ENCODE peak calls at places on chromosomes 5 and 9, in five cellular contexts. E, A, C, Z and J are unnamed samples.

GRCh38 chr5:179818746-179819295 is 1.9 kb upstream of the SQSTM1 start:
- DNase-seq in E (peak), Z (peak), A (peak), C (peak), J (peak)

GRCh38 chr5:53006920-53007890 is 18.1 kb downstream of the ITGA2 start:
- DNase-seq in A (no peak), C (no peak), E (no peak), Z (no peak), J (no peak)

GRCh38 chr5:31047007-31047406 is 146.5 kb upstream of the CDH6 start:
- DNase-seq in C (no peak), Z (no peak), A (no peak), E (no peak), J (no peak)

GRCh38 chr5:176481659-176482213 is 33.6 kb downstream of the FAF2 start:
- DNase-seq in E (no peak), C (no peak), Z (no peak), A (no peak), J (no peak)

GRCh38 chr9:81851340-81851739 is 76.9 kb upstream of the SPATA31D4 start:
- DNase-seq in A (no peak), C (no peak), E (no peak), Z (no peak), J (no peak)

GRCh38 chr5:160511280-160511929 is 89.8 kb downstream of the PTTG1 start:
- DNase-seq in E (no peak), A (no peak), Z (no peak), C (no peak), J (no peak)

GRCh38 chr5:142512680-142513042 is 173.2 kb downstream of the FGF1 start:
- DNase-seq in E (no peak), A (no peak), C (peak), Z (no peak), J (no peak)

GRCh38 chr9:127661342-127661741 is 45.4 kb upstream of the CFAP157 start:
- DNase-seq in A (no peak), Z (no peak), C (no peak), E (no peak), J (no peak)

GRCh38 chr9:35164711-35165110 is 2.9 kb downstream of the UNC13B start:
- DNase-seq in E (no peak), Z (no peak), A (no peak), C (peak), J (no peak)

GRCh38 chr5:141734501-141735231 is 52.6 kb upstream of the ARAP3 start:
- DNase-seq in A (no peak), C (peak), Z (no peak), E (peak), J (no peak)

GRCh38 chr9:119026120-119026519 is 343.1 kb downstream of the BRINP1 start:
- DNase-seq in Z (peak), A (peak), E (peak), C (no peak), J (no peak)

DNA sequence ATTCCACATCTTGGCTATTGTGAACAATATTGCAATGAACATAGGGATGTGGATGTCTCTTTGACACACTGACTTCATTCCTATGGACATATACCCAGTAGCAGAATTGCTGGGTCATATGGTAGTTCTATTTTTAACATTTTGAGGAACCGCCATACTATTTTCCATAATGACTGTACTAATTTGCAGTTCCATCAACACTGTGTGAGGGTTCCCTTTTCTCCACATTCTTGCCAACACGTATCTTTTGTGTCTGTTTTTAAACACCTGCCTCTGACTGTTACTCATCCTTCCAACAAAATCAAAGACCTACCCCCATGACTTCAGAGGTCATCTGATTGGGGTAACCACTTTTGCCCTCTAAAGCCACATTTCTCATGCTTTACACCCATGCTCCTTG is 133.5 kb downstream of the MED27 start:
- DNase-seq in C (no peak), E (no peak), Z (no peak), A (no peak), J (no peak)
- TF ChIP-seq CTCF in C (no peak), E (no peak), Z (no peak), A (no peak), J (no peak)

GRCh38 chr5:171311698-171312083 is 2.6 kb downstream of the TLX3 start:
- DNase-seq in Z (no peak), A (no peak), E (no peak), C (no peak), J (no peak)
- H3K4me3 ChIP-seq in Z (peak), A (no peak), E (peak), C (peak), J (no peak)

GRCh38 chr5:137939331-137939730 is 50.1 kb downstream of the PKD2L2 start:
- DNase-seq in E (no peak), A (no peak), Z (no peak), C (no peak), J (no peak)

GRCh38 chr5:137935694-137936093 is 46.4 kb downstream of the PKD2L2 start:
- DNase-seq in C (no peak), Z (no peak), A (no peak), E (no peak), J (no peak)

GRCh38 chr5:137935190-137935589 is 45.9 kb downstream of the PKD2L2 start:
- DNase-seq in E (no peak), A (no peak), Z (no peak), C (no peak), J (no peak)

GRCh38 chr5:137933491-137933911 is 44.2 kb downstream of the PKD2L2 start:
- DNase-seq in E (no peak), A (no peak), Z (no peak), C (no peak), J (no peak)

DNA sequence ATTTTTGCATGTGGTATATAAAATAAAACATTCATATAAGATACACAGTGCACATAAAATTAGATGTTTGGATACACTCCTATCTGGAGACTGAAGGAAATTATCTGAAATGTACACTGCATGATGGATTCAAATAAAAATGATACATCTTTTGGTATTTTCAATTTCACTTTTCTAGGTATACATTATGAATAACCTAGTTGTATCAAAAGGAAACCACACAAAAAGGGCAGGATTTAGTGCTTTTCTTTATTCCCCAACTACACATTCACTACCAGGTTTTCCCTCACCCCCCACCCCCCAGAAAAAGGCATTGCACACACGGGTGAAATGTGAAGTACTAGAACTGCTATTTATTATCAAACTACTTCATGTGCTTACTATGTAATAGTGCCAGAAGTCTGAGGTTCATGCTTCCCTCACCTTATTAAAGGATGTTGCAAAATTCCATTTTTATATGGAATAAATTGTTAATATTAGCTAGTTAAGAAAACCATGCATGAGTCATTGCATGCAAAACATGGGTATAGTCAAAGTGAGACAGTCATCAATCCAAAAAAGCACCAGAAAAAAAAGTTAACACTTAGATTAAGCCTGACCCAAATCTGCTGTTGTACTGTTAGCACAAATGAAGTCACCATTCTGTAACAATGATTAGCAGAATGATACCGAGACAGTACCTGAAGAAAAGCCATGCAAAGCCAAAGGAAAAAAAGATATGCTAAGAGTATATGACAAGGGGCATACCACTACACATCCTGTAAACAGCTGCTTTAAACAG is 49.3 kb downstream of the PKD2L2 start:
- DNase-seq in Z (no peak), E (no peak), C (no peak), A (no peak), J (no peak)
- TF ChIP-seq CTCF in Z (no peak), E (no peak), C (no peak), A (no peak), J (no peak)

GRCh38 chr5:135545115-135545514 is 9.4 kb upstream of the NEUROG1 start:
- DNase-seq in Z (no peak), A (no peak), C (no peak), E (no peak), J (no peak)
- H3K4me3 ChIP-seq in Z (no peak), A (no peak), C (no peak), E (peak), J (no peak)

GRCh38 chr5:15993934-15994333 is 185.7 kb downstream of the MARCHF11 start:
- DNase-seq in Z (no peak), E (no peak), A (no peak), C (no peak), J (no peak)
- TF ChIP-seq CTCF in Z (peak), E (no peak), A (no peak), C (no peak), J (peak)

DNA sequence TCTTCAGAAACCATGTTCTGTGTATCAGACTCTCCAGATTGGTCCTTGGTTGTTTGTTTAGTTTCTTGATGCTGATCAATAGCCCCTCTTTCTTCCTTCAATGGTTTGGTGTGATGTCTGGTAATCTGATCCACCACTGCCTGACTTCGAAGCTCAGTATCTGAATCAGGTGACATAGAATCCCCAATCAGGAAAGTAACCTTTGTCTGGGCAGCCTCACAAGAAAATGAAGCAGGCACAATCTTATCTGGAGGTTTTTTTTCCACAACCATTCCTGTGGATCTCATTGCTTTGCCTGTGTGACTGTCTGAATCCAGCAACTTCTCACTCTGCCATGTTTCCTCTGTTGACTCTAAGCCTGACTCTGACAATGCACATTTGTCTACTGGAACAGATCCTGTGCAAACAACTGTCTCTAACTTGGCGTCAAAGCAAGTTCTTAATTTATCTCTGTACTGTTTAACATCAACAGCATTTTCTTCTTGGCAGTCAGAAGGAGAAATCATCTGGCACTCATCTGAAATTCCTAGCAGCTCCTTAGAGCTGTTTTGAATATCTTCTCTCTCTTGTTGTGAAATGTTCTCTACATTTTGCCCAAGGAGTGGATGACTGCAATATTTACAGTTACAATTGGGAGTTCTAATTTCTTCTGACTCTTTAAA is 37.1 kb upstream of the RAPGEF6 start:
- DNase-seq in C (peak), Z (no peak), A (no peak), E (peak), J (peak)
- H3K4me3 ChIP-seq in C (no peak), Z (no peak), A (no peak), E (no peak), J (peak)

DNA sequence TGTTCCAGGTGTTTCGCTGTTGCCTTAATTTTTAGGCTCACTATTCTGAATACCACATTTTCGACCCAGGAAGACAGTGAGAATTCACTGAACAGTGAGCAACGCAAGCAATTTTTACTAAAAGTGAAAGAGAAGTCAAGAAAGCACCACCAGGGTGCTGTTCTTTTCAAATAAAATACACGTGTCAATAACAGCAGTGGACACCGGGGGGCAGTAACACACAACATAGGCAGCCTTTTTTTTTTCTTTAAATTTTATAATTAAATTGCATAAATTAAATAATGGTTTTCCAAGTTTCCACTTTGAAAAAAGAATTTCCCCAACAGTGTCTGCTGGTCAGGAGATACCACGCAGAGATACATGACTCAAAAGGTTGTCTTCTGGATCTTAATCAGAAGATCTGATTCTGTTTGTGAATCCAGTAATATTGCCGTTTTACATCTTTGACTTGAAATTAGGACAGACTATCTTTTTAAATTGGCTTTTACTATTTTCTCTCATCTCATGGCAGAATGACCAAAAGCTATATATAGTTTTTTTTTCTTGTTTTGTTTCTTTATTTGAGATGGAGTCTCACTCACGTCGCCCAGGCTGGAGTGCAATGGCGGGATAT is 47.1 kb upstream of the SH3GL2 start:
- DNase-seq in A (no peak), E (peak), Z (no peak), C (peak), J (no peak)
- TF ChIP-seq CTCF in A (no peak), E (peak), Z (peak), C (peak), J (peak)

GRCh38 chr5:61160497-61160896 is 1.8 kb downstream of the SMIM15 start:
- DNase-seq in C (no peak), E (no peak), A (no peak), Z (no peak), J (no peak)
- H3K4me3 ChIP-seq in C (peak), E (no peak), A (no peak), Z (no peak), J (peak)

DNA sequence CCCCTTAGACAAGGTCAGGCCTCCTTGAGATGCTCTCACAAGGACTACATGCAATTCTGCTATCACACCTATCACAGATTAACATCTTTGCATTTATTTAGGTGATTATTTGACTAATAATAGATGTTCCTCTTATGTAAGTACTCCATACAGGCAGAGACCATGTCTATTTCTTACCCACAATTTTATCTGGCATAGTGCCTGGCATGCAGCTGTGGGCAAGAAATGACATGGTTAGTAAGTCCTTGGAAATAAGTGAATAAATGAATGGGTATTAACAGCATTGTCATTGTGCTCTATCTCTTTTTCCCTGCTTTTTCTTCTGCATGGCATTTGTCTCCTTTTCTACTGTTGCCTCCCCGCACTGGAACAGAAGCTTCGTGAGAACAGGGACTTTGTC is 49.4 kb downstream of the SLC22A5 start:
- DNase-seq in E (no peak), Z (no peak), A (no peak), C (no peak), J (no peak)
- TF ChIP-seq CTCF in E (no peak), Z (no peak), A (no peak), C (no peak), J (no peak)